ENCODE peak calls at places on chromosomes 1 and 21, in five cellular contexts. J is SK-N-SH, B is HCT116, P is H1, G is K562. U is an unnamed sample.

GRCh38 chr1:151072224-151072623 is 1.7 kb downstream of the GABPB2 start:
- DNase-seq in J (no peak), B (no peak), P (no peak), G (no peak), U (no peak)

GRCh38 chr1:227428803-227429202 is 110.5 kb upstream of the CDC42BPA start:
- DNase-seq in J (no peak), B (no peak), P (no peak), G (no peak), U (peak; percentile 99)

GRCh38 chr21:44449473-44450363 is 5.6 kb upstream of the LRRC3 start:
- DNase-seq in J (peak; percentile 91), B (no peak), P (no peak), G (no peak), U (peak; percentile 42)

GRCh38 chr1:93615201-93616150 is 66.2 kb downstream of the BCAR3 start:
- DNase-seq in J (no peak), B (no peak), P (no peak), G (peak; percentile 50), U (no peak)

GRCh38 chr1:110462964-110463363 is 12.0 kb downstream of the PROK1 start:
- DNase-seq in J (no peak), B (no peak), P (no peak), G (no peak), U (no peak)

GRCh38 chr1:234186037-234186688 is 187.1 kb upstream of the COA6 start:
- DNase-seq in J (no peak), B (peak; percentile 92), P (no peak), G (no peak), U (no peak)

GRCh38 chr1:27001570-27002360 is 8.3 kb downstream of the TRNP1 start:
- DNase-seq in J (no peak), B (no peak), P (peak; percentile 54), G (no peak), U (no peak)

GRCh38 chr1:209785592-209785991 is 1.2 kb upstream of the C1orf74 start:
- DNase-seq in J (no peak), B (no peak), P (no peak), G (no peak), U (no peak)

GRCh38 chr1:37549341-37549740 is 4.8 kb downstream of the SNIP1 start:
- DNase-seq in J (no peak), B (no peak), P (no peak), G (no peak), U (no peak)

GRCh38 chr1:54875000-54875399 is 12.0 kb downstream of the DHCR24 start:
- DNase-seq in J (no peak), B (no peak), P (no peak), G (no peak), U (no peak)

DNA sequence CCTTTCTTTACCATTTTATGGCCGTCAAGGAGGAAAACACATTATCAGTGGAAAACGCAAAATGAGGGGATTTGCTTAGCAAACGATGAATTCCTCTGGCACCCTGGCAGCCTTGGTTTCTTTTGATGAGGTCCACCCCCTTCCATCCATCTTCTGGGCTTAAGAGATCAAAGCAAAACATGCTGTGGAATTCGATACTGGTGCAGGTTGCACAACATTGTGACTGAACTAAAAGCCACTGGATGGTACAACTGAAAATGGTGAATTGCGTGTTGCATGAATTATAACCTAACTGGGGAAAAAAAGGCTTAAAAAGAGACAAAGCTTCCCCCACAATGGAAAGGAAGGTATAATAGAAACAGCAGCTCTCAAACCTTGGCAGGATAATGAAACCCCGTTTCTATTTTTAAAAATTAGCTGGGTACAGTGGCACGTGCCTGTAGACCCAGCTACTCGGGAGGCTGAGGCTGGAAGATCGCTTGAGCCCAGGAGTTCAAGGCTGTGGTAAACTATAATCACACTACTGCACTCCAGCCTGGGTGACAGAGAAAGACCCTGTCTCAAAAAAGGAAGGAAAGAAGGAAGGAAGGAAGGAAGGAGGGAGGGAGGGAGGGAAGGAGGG is 29.1 kb upstream of the LGALS8 start:
- DNase-seq in J (no peak), B (no peak), P (no peak), G (no peak), U (no peak)
- TF ChIP-seq JUND in J (no peak), B (no peak), P (no peak), G (no peak), U (no peak)

GRCh38 chr1:232551281-232551835 is 78.6 kb downstream of the SIPA1L2 start:
- DNase-seq in J (no peak), B (no peak), P (no peak), G (no peak), U (no peak)

GRCh38 chr1:232543194-232543593 is 86.7 kb downstream of the SIPA1L2 start:
- DNase-seq in J (no peak), B (no peak), P (no peak), G (no peak), U (no peak)

GRCh38 chr1:232548651-232549050 is 81.3 kb downstream of the SIPA1L2 start:
- DNase-seq in J (no peak), B (no peak), P (no peak), G (no peak), U (no peak)

GRCh38 chr1:232549998-232550397 is 79.9 kb downstream of the SIPA1L2 start:
- DNase-seq in J (no peak), B (no peak), P (no peak), G (no peak), U (no peak)

GRCh38 chr1:232547938-232548484 is 81.9 kb downstream of the SIPA1L2 start:
- DNase-seq in J (no peak), B (no peak), P (no peak), G (no peak), U (no peak)
- TF ChIP-seq JUND in J (no peak), B (no peak), P (no peak), G (no peak), U (no peak)

DNA sequence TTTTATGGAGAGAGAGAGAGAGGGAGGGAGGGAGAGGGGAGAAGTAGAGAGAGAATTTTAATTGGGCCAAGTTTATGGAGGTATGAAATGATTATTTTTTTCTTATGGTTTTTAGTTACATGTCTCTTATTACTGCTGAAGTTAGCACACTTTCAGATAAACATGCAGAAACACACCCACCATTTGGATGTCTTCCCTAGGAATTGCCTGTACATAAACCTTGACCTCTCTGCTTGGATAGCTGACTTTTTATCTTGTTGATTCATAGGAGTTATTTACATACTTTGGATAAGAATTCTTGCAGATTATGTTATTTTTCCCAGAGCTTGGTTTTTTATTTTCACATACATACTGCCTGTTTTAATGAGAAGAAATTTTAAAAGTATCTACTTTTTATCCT is 310.2 kb upstream of the ADAMTS5 start:
- DNase-seq in J (no peak), B (no peak), P (no peak), G (no peak), U (no peak)
- TF ChIP-seq JUND in J (no peak), B (no peak), P (no peak), G (no peak), U (no peak)

GRCh38 chr1:40774266-40774998 is 9.2 kb upstream of the KCNQ4 start:
- DNase-seq in J (peak; percentile 69), B (peak; percentile 18), P (peak; percentile 88), G (peak; percentile 85), U (no peak)
- TF ChIP-seq JUND in J (no peak), B (no peak), P (no peak), G (peak; percentile 49), U (no peak)

GRCh38 chr1:218367118-218367517 is 22.0 kb downstream of the TGFB2 start:
- DNase-seq in J (no peak), B (no peak), P (no peak), G (no peak), U (no peak)
- TF ChIP-seq JUND in J (no peak), B (no peak), P (no peak), G (no peak), U (no peak)